ENCODE peak calls at places on chromosomes 7 and 10, in seven cellular contexts. H is stomach, F is spleen, J is right lobe of liver, N is iPS DF 6.9, S is heart right ventricle, V is IMR-90. O is an unnamed sample.

GRCh38 chr10:123203393-123204126 is 49.4 kb downstream of the BUB3 start:
- DNase-seq in F (no peak), S (no peak), N (no peak), J (peak; percentile 72), H (no peak), V (no peak), O (no peak)

GRCh38 chr7:96088579-96088978 is 233.3 kb downstream of the SLC25A13 start:
- DNase-seq in N (no peak), H (no peak), V (peak; percentile 46), S (no peak), J (no peak), F (no peak), O (no peak)

GRCh38 chr7:16695621-16696237 is 49.7 kb downstream of the BZW2 start:
- DNase-seq in J (no peak), N (no peak), H (peak; percentile 37), F (no peak), S (no peak), V (peak; percentile 73), O (no peak)

GRCh38 chr7:134696261-134696660 is 49.6 kb downstream of the BPGM start:
- DNase-seq in N (no peak), J (peak; percentile 56), V (no peak), H (no peak), F (no peak), S (no peak), O (no peak)

GRCh38 chr10:60149003-60149402 is 240.7 kb downstream of the ANK3 start:
- DNase-seq in N (no peak), S (no peak), V (no peak), F (no peak), H (no peak), J (no peak), O (no peak)

GRCh38 chr10:60182691-60183090 is 207.0 kb downstream of the ANK3 start:
- DNase-seq in F (no peak), S (no peak), J (no peak), V (peak; percentile 21), N (no peak), H (no peak), O (no peak)

GRCh38 chr7:79141252-79141651 is 312.2 kb downstream of the MAGI2 start:
- DNase-seq in S (no peak), F (no peak), V (no peak), H (no peak), N (no peak), J (no peak), O (no peak)

GRCh38 chr10:114996542-114996941 is 58.5 kb downstream of the TRUB1 start:
- DNase-seq in N (no peak), V (peak; percentile 81), S (no peak), J (no peak), F (no peak), H (no peak), O (no peak)

GRCh38 chr7:33534830-33535229 is 370.5 kb upstream of the BMPER start:
- DNase-seq in F (no peak), V (peak; percentile 67), J (no peak), N (no peak), S (no peak), H (no peak), O (no peak)

GRCh38 chr10:125113661-125114388 is 46.5 kb downstream of the CTBP2 start:
- DNase-seq in H (peak; percentile 15), V (no peak), F (no peak), N (no peak), S (no peak), J (no peak), O (no peak)

DNA sequence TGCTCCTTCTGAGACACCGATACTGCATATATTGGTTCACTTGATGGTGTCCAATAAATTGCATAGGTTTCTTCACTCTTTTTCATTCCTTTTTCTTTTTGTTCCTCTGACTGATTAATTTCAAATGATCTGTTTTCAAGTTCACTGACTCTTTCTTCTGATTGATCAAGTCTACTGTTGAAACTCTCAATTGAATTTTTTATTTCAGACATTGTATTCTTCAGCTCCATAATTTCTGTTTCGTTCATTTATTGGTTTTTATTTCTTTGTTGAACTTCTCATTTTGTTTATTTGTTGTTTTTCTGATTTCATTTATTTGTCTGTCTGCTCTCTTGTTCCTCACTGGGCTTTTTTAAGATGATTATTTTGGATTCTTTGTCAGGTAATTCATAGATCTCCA is 13.6 kb downstream of the CASP7 start:
- DNase-seq in V (no peak), F (no peak), J (no peak), N (no peak), S (no peak), H (no peak), O (no peak)
- H3K9me3 ChIP-seq in V (peaks cover 6% of the 10 kb centered on the region), F (peaks cover 66% of the 10 kb centered on the region), J (no peaks in the 10 kb centered on the region), N (no peaks in the 10 kb centered on the region), S (peaks cover 30% of the 10 kb centered on the region), H (no peaks in the 10 kb centered on the region), O (peaks cover 7% of the 10 kb centered on the region)

GRCh38 chr7:57415326-57415725 is 34.7 kb upstream of the ZNF716 start:
- DNase-seq in F (peak; percentile 29), H (no peak), J (no peak), S (no peak), N (no peak), V (no peak), O (no peak)

GRCh38 chr7:57414415-57414814 is 35.6 kb upstream of the ZNF716 start:
- DNase-seq in V (no peak), J (no peak), F (peak; percentile 32), S (no peak), N (no peak), H (no peak), O (no peak)

GRCh38 chr7:57414852-57415251 is 35.1 kb upstream of the ZNF716 start:
- DNase-seq in F (peak; percentile 42), N (no peak), S (no peak), H (no peak), V (no peak), J (no peak), O (no peak)

GRCh38 chr7:57412618-57413017 is 37.4 kb upstream of the ZNF716 start:
- DNase-seq in H (no peak), V (no peak), S (no peak), F (peak; percentile 33), J (no peak), N (no peak), O (no peak)

DNA sequence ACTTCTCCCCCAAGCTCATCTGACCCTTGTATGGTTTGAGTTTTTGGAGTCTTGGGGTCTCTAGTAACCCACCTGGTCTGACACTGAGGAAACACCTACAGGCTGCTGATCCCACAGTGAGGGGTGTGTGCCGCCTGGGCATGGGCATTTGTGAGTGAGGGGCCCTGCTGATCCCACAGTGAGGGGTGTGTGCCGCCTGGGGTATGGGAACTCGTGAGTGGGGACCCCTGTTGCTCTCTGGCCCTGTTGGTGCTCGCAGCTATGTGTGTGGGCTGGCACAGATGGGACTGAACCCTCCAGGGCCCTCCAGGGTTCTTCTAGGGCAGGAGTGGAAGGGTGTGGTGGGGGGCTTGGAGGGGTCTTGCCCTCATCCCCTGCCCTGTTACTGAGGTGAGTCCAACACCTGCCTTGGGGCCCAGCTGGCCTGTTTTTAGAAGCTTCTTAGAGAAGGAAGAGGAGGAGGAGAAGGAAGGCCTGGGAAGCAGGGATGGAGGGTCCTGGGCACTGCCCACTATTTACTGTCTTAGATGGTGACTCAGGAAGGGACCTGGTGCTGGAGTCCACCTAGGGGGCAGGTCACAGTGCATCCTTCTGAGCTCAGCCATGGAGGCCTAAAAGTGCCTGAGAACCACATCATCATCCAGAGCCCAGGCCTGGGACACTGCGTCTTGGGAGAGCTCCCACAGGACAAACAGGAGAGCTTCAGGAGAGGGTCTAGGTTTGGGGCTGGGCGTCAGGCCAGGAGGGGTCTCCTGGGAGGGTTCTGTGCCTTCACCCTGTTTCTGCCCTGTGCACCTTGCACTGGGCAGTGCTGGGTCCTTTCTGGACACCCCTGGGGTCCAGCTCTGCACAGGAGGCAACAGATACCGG is 36.2 kb upstream of the ZNF716 start:
- DNase-seq in J (no peak), F (peak; percentile 50), S (no peak), V (no peak), N (no peak), H (no peak), O (no peak)
- H3K9me3 ChIP-seq in J (no peaks in the 10 kb centered on the region), F (peaks cover 48% of the 10 kb centered on the region), S (no peaks in the 10 kb centered on the region), V (peaks cover 51% of the 10 kb centered on the region), N (peaks cover 32% of the 10 kb centered on the region), H (no peaks in the 10 kb centered on the region), O (peaks cover 1% of the 10 kb centered on the region)

GRCh38 chr10:62442894-62443674 is 68.9 kb downstream of the ZNF365 start:
- DNase-seq in F (no peak), H (no peak), N (no peak), V (no peak), S (no peak), J (no peak), O (no peak)
- H3K9me3 ChIP-seq in F (no peaks in the 10 kb centered on the region), H (no peaks in the 10 kb centered on the region), N (no peaks in the 10 kb centered on the region), V (peaks cover 2% of the 10 kb centered on the region), S (no peaks in the 10 kb centered on the region), J (no peaks in the 10 kb centered on the region), O (no peaks in the 10 kb centered on the region)

GRCh38 chr7:158127241-158127640 is 460.4 kb downstream of the PTPRN2 start:
- DNase-seq in N (no peak), F (peak; percentile 66), H (no peak), S (no peak), J (no peak), V (no peak), O (no peak)
- H3K9me3 ChIP-seq in N (peaks cover 38% of the 10 kb centered on the region), F (peaks cover 46% of the 10 kb centered on the region), H (no peaks in the 10 kb centered on the region), S (no peaks in the 10 kb centered on the region), J (no peaks in the 10 kb centered on the region), V (peaks cover 51% of the 10 kb centered on the region), O (no peaks in the 10 kb centered on the region)